ENCODE peak calls at places on chromosome 21, in four cellular contexts. One of them, this sample, is unnamed.

GRCh38 chr21:34606621-34607020 is 8.3 kb downstream of the RCAN1 start:
- DNase-seq in tibial nerve: no peak
- DNase-seq in activated CD4-positive, alpha-beta T cell treated with anti-CD3 and anti-CD28 coated beads, Interleukin-2, amount 50 U/mL, for 1 hour: no peak
- DNase-seq in activated T-cell treated with anti-CD3 and anti-CD28 coated beads for 1 hour: no peak
- DNase-seq in this sample: peak

GRCh38 chr21:41950941-41951408 is 2.8 kb downstream of the C2CD2 start:
- DNase-seq in tibial nerve: no peak
- DNase-seq in activated CD4-positive, alpha-beta T cell treated with anti-CD3 and anti-CD28 coated beads, Interleukin-2, amount 50 U/mL, for 1 hour: no peak
- DNase-seq in activated T-cell treated with anti-CD3 and anti-CD28 coated beads for 1 hour: no peak
- DNase-seq in this sample: no peak

GRCh38 chr21:46004168-46004861 is 22.7 kb downstream of the COL6A1 start:
- DNase-seq in activated T-cell treated with anti-CD3 and anti-CD28 coated beads for 1 hour: no peak
- DNase-seq in activated CD4-positive, alpha-beta T cell treated with anti-CD3 and anti-CD28 coated beads, Interleukin-2, amount 50 U/mL, for 1 hour: no peak
- DNase-seq in tibial nerve: no peak
- DNase-seq in this sample: peak

GRCh38 chr21:34916446-34916845 is 132.7 kb downstream of the RUNX1 start:
- DNase-seq in tibial nerve: no peak
- DNase-seq in activated CD4-positive, alpha-beta T cell treated with anti-CD3 and anti-CD28 coated beads, Interleukin-2, amount 50 U/mL, for 1 hour: no peak
- DNase-seq in activated T-cell treated with anti-CD3 and anti-CD28 coated beads for 1 hour: no peak
- DNase-seq in this sample: no peak

GRCh38 chr21:42576639-42577038 is 63.0 kb downstream of the SLC37A1 start:
- DNase-seq in tibial nerve: no peak
- DNase-seq in activated T-cell treated with anti-CD3 and anti-CD28 coated beads for 1 hour: no peak
- DNase-seq in activated CD4-positive, alpha-beta T cell treated with anti-CD3 and anti-CD28 coated beads, Interleukin-2, amount 50 U/mL, for 1 hour: no peak
- DNase-seq in this sample: no peak

GRCh38 chr21:26756491-26757159 is 88.6 kb downstream of the ADAMTS1 start:
- DNase-seq in activated CD4-positive, alpha-beta T cell treated with anti-CD3 and anti-CD28 coated beads, Interleukin-2, amount 50 U/mL, for 1 hour: no peak
- DNase-seq in activated T-cell treated with anti-CD3 and anti-CD28 coated beads for 1 hour: no peak
- DNase-seq in tibial nerve: no peak
- DNase-seq in this sample: no peak

GRCh38 chr21:36297555-36297937 is 22.5 kb upstream of the MORC3 start:
- DNase-seq in tibial nerve: no peak
- DNase-seq in activated CD4-positive, alpha-beta T cell treated with anti-CD3 and anti-CD28 coated beads, Interleukin-2, amount 50 U/mL, for 1 hour: no peak
- DNase-seq in activated T-cell treated with anti-CD3 and anti-CD28 coated beads for 1 hour: no peak
- DNase-seq in this sample: no peak

GRCh38 chr21:33116669-33117267 is 46.8 kb downstream of the OLIG1 start:
- DNase-seq in tibial nerve: no peak
- DNase-seq in activated T-cell treated with anti-CD3 and anti-CD28 coated beads for 1 hour: no peak
- DNase-seq in activated CD4-positive, alpha-beta T cell treated with anti-CD3 and anti-CD28 coated beads, Interleukin-2, amount 50 U/mL, for 1 hour: peak
- DNase-seq in this sample: no peak

GRCh38 chr21:44267655-44268142 is 6.0 kb upstream of the DNMT3L start:
- DNase-seq in activated CD4-positive, alpha-beta T cell treated with anti-CD3 and anti-CD28 coated beads, Interleukin-2, amount 50 U/mL, for 1 hour: peak
- DNase-seq in tibial nerve: peak
- DNase-seq in activated T-cell treated with anti-CD3 and anti-CD28 coated beads for 1 hour: no peak
- DNase-seq in this sample: no peak

GRCh38 chr21:33293811-33294216 is 27.6 kb downstream of the IL10RB start:
- DNase-seq in activated T-cell treated with anti-CD3 and anti-CD28 coated beads for 1 hour: no peak
- DNase-seq in tibial nerve: no peak
- DNase-seq in activated CD4-positive, alpha-beta T cell treated with anti-CD3 and anti-CD28 coated beads, Interleukin-2, amount 50 U/mL, for 1 hour: no peak
- DNase-seq in this sample: no peak

GRCh38 chr21:45330075-45330781 is 42.5 kb upstream of the POFUT2 start:
- DNase-seq in activated T-cell treated with anti-CD3 and anti-CD28 coated beads for 1 hour: no peak
- DNase-seq in tibial nerve: no peak
- DNase-seq in activated CD4-positive, alpha-beta T cell treated with anti-CD3 and anti-CD28 coated beads, Interleukin-2, amount 50 U/mL, for 1 hour: no peak
- DNase-seq in this sample: no peak

GRCh38 chr21:43209575-43210453 is 41.0 kb downstream of the CRYAA start:
- DNase-seq in tibial nerve: peak
- DNase-seq in activated T-cell treated with anti-CD3 and anti-CD28 coated beads for 1 hour: no peak
- DNase-seq in activated CD4-positive, alpha-beta T cell treated with anti-CD3 and anti-CD28 coated beads, Interleukin-2, amount 50 U/mL, for 1 hour: no peak
- DNase-seq in this sample: peak

GRCh38 chr21:45267390-45267760 is 20.3 kb downstream of the POFUT2 start:
- DNase-seq in activated CD4-positive, alpha-beta T cell treated with anti-CD3 and anti-CD28 coated beads, Interleukin-2, amount 50 U/mL, for 1 hour: no peak
- DNase-seq in activated T-cell treated with anti-CD3 and anti-CD28 coated beads for 1 hour: no peak
- DNase-seq in tibial nerve: no peak
- DNase-seq in this sample: no peak

GRCh38 chr21:32612075-32612998 is at the start of gene CFAP298:
- DNase-seq in tibial nerve: peak
- DNase-seq in activated CD4-positive, alpha-beta T cell treated with anti-CD3 and anti-CD28 coated beads, Interleukin-2, amount 50 U/mL, for 1 hour: peak
- DNase-seq in activated T-cell treated with anti-CD3 and anti-CD28 coated beads for 1 hour: peak
- DNase-seq in this sample: peak

GRCh38 chr21:34204481-34205439 is 131.4 kb downstream of the MRPS6 start:
- DNase-seq in activated CD4-positive, alpha-beta T cell treated with anti-CD3 and anti-CD28 coated beads, Interleukin-2, amount 50 U/mL, for 1 hour: no peak
- DNase-seq in activated T-cell treated with anti-CD3 and anti-CD28 coated beads for 1 hour: no peak
- DNase-seq in tibial nerve: no peak
- DNase-seq in this sample: peak

GRCh38 chr21:38170283-38170682 is 86.5 kb upstream of the KCNJ15 start:
- DNase-seq in tibial nerve: no peak
- DNase-seq in activated T-cell treated with anti-CD3 and anti-CD28 coated beads for 1 hour: no peak
- DNase-seq in activated CD4-positive, alpha-beta T cell treated with anti-CD3 and anti-CD28 coated beads, Interleukin-2, amount 50 U/mL, for 1 hour: peak
- DNase-seq in this sample: no peak